ENCODE peak calls at places on chromosomes 5 and 9, in seven cellular contexts. E is psoas muscle, X is foreskin keratinocyte, G is GM23338, T is upper lobe of right lung, O is GM23248, A is pancreas. V is an unnamed sample. For H3K4me1, the result is how much of the 10 kb centered on the place peaks cover.

GRCh38 chr5:155554500-155554899 is 540.9 kb downstream of the KIF4B start:
- DNase-seq in E (no peak), O (no peak), T (no peak), X (peak), G (peak), A (no peak), V (no peak)

GRCh38 chr5:674630-675011 is 18.5 kb downstream of the TPPP start:
- DNase-seq in T (peak), X (no peak), G (no peak), O (peak), A (peak), E (no peak), V (no peak)

GRCh38 chr9:32906213-32906612 is 95.2 kb downstream of the APTX start:
- DNase-seq in A (no peak), X (no peak), G (no peak), T (no peak), E (no peak), O (no peak), V (no peak)

GRCh38 chr5:59115345-59115744 is 532.5 kb downstream of the RAB3C start:
- DNase-seq in A (no peak), O (peak), G (no peak), E (no peak), T (no peak), X (no peak), V (no peak)

GRCh38 chr5:24789631-24790354 is 145.0 kb upstream of the CDH10 start:
- DNase-seq in E (no peak), X (no peak), O (peak), A (no peak), T (no peak), G (no peak), V (no peak)

GRCh38 chr9:107438211-107439030 is 51.1 kb downstream of the KLF4 start:
- DNase-seq in E (no peak), X (no peak), O (no peak), T (no peak), G (peak), A (no peak), V (no peak)

GRCh38 chr5:36502608-36503007 is 103.8 kb upstream of the SLC1A3 start:
- DNase-seq in A (no peak), T (no peak), O (peak), E (no peak), G (no peak), X (no peak), V (no peak)

GRCh38 chr5:143013176-143013575 is 243.0 kb downstream of the ARHGAP26 start:
- DNase-seq in E (no peak), A (no peak), G (no peak), X (no peak), O (no peak), T (no peak), V (no peak)

DNA sequence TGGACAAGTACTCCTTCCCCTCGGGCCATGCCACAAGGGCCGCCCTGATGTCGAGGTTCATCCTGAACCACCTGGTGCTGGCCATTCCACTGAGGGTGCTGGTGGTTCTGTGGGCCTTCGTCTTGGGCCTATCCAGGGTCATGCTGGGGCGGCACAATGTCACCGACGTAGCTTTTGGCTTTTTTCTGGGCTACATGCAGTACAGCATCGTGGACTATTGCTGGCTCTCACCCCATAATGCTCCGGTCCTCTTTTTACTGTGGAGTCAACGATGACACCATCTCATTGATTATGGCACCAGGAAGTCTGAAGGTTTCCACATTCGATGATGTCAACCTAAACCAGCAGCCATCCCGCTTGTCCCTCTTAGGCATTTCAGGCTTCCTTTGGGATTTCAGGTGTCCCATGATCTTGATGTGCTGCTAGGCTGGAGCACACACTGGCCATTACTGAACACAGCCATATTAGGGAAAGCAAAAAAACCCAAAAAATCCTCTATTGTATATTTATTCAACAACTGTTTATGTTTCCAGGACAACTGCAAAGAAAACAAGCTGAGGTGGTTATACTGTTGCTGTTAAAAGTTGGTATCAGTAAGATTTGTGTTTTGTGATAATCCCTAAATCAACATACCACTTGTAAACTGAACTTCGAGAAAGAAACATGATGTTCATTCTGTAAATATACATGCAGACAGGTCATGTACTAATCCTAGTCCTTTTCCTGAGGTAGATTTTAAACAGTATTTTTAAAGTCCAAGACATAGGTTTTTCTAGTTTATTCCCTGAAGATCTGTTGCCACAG is 1.1 kb downstream of the PLPP6 start:
- DNase-seq in O (peak), G (peak), A (no peak), X (no peak), E (no peak), T (no peak), V (no peak)
- H3K4me1 ChIP-seq in O (under half), G (under half), A (under half), X (under half), E (under half), T (under half), V (under half)

DNA sequence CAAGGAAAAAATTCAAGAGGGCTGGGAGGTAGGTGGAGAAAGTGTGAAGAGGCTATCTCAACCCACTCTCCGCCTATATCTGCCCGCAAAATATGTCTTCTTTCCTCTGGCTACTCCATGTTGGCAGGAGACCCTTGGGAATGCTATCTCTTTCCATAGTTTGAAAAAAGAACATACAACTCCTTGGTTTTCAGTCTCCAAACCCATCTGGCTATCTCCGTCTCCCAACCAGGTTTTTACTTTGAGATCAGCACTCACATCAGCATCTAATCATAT is 109.9 kb upstream of the IFNE start:
- DNase-seq in T (no peak), A (no peak), G (no peak), X (no peak), O (no peak), E (no peak), V (no peak)
- H3K4me1 ChIP-seq in T (under half), A (under half), G (under half), X (under half), O (under half), E (under half), V (under half)

DNA sequence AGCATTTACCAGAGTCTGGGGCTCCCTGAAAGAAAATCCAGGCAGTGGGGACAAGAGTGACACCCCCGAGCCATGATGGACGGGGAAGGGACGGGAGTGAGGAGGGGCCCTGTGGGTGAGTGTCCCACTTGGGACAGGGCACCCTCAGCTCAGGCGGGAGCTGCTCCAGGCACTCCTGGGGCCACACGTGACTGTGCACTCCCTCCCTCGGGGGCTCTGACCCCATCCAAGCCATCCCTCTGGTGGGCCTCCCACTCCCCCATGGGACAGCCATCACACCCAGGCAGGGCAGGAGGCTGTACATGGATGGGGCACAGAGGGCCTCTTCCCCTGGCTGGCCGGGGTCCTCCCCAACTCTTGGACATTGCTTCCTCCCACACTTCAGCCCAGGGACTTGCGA is 3.0 kb upstream of the CARD9 start:
- DNase-seq in O (no peak), G (no peak), A (no peak), X (no peak), E (no peak), T (no peak), V (no peak)
- H3K4me1 ChIP-seq in O (under half), G (under half), A (under half), X (under half), E (under half), T (under half), V (under half)

DNA sequence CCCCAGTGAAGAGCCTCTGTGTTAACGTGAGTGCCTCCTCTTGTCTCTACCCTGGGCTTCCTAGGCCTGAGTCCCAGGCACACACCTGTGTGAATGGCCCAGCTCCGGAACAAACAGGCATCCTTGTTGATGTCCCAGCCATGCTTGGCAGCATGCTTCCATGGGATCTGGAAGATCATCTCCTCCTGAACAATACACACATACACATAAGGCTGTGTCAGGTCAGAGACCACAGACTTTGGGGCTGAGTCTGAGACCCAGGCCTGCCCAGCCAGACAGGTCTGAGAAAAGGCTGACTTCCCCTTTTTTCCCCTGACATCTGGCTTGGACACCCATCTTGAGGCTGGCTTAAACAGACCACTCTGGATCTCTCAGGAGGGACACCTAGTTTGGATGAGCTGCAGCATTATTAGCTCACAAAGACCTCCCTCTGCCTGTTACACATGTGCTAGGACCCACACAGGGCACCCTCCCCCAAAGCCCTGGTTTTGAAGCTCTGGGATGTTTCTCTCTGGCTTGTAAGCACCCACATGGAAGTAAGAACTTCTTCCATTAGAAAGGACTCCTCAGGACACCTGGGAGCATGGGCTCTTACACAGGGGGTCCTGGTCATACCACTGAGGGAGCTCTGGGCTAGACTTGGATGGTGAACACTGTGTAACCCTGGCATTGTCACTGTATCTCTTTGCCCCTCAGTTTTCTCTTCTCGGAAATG is 2.6 kb downstream of the IRF1 start:
- DNase-seq in X (no peak), O (no peak), G (no peak), E (no peak), T (peak), A (no peak), V (peak)
- H3K4me1 ChIP-seq in X (under half), O (under half), G (under half), E (under half), T (half or more), A (under half), V (under half)

DNA sequence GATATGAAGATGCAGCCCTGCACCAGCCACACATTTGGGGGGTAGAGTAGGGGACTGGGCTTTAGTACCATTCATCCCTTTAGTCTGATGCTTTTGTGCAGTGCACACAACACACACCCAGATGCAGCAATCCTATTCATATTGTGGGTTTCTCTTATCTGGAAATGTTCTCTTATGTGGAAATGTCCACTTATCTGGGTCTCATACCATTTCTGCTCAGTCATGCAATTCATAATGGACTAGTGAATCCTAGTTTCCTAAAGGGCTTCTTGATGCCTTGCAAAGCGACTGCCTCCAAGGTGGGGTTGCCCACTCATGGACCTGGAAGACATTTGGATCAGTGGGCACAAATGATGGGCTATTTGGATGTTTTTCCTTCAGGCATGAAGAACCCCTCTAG is 47.8 kb downstream of the C9orf152 start:
- DNase-seq in A (no peak), G (no peak), X (no peak), O (peak), E (no peak), T (no peak), V (no peak)
- H3K4me1 ChIP-seq in A (under half), G (under half), X (under half), O (under half), E (under half), T (under half), V (under half)

DNA sequence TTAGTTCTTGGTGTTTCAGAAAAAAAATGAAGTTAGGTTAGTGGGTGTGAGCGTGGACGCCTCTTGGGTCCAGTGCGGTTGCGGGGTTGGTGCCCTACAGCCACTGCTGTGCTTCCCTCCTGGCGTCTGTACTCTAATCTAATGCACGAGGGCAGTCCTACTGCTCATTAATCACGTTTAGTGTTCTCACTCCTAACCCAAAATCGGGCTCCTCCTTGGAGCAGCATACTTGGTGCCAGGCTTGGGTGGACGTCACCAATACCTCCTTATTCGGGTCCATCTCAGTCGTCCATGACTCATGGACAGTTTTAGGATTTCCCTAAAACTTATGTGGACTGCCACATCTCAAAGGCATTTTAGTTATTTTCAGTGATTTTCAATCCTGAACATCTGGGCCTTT is 41.6 kb downstream of the TRIO start:
- DNase-seq in E (no peak), O (peak), X (no peak), T (no peak), G (no peak), A (no peak), V (no peak)
- H3K4me1 ChIP-seq in E (half or more), O (half or more), X (half or more), T (under half), G (half or more), A (under half), V (half or more)

GRCh38 chr9:120395374-120395773 is 184.6 kb downstream of the CDK5RAP2 start:
- DNase-seq in O (no peak), T (no peak), A (no peak), E (no peak), X (no peak), G (no peak), V (no peak)

GRCh38 chr9:120398286-120398685 is 181.7 kb downstream of the CDK5RAP2 start:
- DNase-seq in O (peak), X (no peak), G (no peak), A (no peak), E (no peak), T (no peak), V (no peak)

GRCh38 chr9:120396926-120397325 is 183.0 kb downstream of the CDK5RAP2 start:
- DNase-seq in X (no peak), E (no peak), T (no peak), O (no peak), G (no peak), A (no peak), V (no peak)

GRCh38 chr9:120396418-120396817 is 183.5 kb downstream of the CDK5RAP2 start:
- DNase-seq in O (no peak), E (no peak), T (no peak), X (no peak), G (no peak), A (no peak), V (no peak)

DNA sequence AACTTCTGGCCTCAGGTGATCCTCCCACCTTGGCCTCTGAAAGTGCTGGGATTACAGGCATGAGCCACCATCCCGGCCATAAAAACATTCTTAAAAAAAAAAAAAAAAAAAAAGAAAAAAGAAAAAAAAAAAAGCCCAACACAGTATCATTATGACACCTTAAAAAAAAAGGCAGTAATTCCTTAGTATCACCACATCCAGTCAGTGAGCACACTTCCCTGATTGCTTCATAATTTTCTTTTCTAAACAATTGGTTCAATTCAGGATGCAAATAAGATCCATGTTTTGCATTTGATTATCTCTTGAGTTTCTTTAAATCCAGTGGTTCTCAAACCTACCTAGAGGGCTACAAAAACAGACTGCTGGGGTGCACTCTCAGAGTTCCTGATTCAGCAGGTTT is 182.5 kb downstream of the CDK5RAP2 start:
- DNase-seq in E (no peak), G (no peak), T (no peak), O (peak), X (no peak), A (no peak), V (no peak)
- H3K4me1 ChIP-seq in E (under half), G (under half), T (under half), O (half or more), X (under half), A (under half), V (under half)

DNA sequence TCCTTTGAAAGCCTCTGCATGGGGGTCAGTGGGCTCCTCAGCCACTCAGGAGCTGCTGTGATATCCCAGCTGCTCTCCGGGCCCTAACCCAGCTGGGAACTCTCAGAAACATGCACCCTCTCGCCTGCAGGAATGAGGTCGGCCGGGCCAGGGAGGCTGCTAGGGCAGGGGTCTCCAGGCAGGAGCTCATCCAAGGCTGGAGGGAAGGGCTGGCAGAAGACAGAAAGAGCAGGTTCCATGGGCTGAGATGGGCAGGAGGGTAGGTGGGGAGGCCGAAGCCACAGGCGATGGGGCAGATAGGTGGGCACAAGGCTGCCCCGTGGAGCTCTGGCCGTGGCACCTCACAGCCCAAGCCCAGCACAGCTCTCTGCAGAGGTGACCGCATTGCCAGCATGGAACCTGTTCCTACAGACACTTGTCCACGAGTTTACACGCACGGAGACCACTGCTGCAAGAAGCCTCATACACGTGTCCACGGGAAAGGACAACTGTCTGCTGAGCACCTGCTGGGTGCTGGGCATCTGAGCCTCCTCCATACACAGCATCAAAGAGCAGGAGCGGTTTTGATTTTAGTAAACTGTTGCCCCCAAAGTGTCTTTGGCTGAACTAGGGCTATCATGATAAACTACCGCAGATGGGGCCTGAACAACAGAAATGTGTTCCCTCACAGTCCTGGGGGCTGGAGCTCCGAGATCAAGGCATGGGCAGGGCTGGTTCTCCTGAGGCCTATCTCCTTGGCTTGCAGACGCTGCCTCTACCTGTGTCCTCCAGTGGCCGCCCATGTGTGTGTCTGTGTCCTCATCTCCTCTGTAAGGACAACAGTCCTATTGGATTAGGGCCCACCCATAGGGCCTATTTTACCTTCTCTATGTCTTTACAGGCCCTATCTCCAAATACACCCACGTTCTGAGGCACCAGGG is 85.3 kb upstream of the ADAMTS2 start:
- DNase-seq in G (no peak), A (no peak), O (no peak), E (no peak), X (no peak), T (peak), V (no peak)
- H3K4me1 ChIP-seq in G (under half), A (under half), O (under half), E (under half), X (under half), T (under half), V (under half)

GRCh38 chr9:108779506-108779905 is 76.3 kb downstream of the ACTL7B start:
- DNase-seq in T (no peak), A (no peak), X (no peak), G (no peak), O (no peak), E (no peak), V (no peak)
- H3K4me1 ChIP-seq in T (under half), A (under half), X (under half), G (under half), O (under half), E (under half), V (under half)

V was measured in gastrocnemius medialis.